ENCODE peak calls at places on chromosome 4, in five cellular contexts. One of them, this sample, is unnamed.

GRCh38 chr4:17447675-17448298 is 64.1 kb downstream of the QDPR start:
- DNase-seq in ovary: no peak
- DNase-seq in GM12878: peak; percentile 37
- DNase-seq in left lung: no peak
- DNase-seq in brain microvascular endothelial cell: peak; percentile 82
- DNase-seq in this sample: no peak

GRCh38 chr4:72111863-72112262 is 80.1 kb downstream of the NPFFR2 start:
- DNase-seq in ovary: no peak
- DNase-seq in GM12878: no peak
- DNase-seq in left lung: no peak
- DNase-seq in brain microvascular endothelial cell: no peak
- DNase-seq in this sample: no peak

GRCh38 chr4:65018313-65018712 is 609.1 kb upstream of the TECRL start:
- DNase-seq in ovary: no peak
- DNase-seq in GM12878: no peak
- DNase-seq in left lung: no peak
- DNase-seq in brain microvascular endothelial cell: no peak
- DNase-seq in this sample: no peak

GRCh38 chr4:76955187-76955586 is 5.6 kb downstream of the SEPTIN11 start:
- DNase-seq in ovary: no peak
- DNase-seq in GM12878: no peak
- DNase-seq in left lung: no peak
- DNase-seq in brain microvascular endothelial cell: no peak
- DNase-seq in this sample: no peak

GRCh38 chr4:8021796-8022195 is 82.1 kb upstream of the AFAP1 start:
- DNase-seq in ovary: no peak
- DNase-seq in GM12878: no peak
- DNase-seq in left lung: no peak
- DNase-seq in brain microvascular endothelial cell: no peak
- DNase-seq in this sample: no peak

GRCh38 chr4:14726441-14727405 is 275.6 kb upstream of the CPEB2 start:
- DNase-seq in ovary: no peak
- DNase-seq in GM12878: no peak
- DNase-seq in left lung: no peak
- DNase-seq in brain microvascular endothelial cell: peak; percentile 75
- DNase-seq in this sample: no peak

GRCh38 chr4:73828945-73829344 is 7.5 kb upstream of the CXCL6 start:
- DNase-seq in ovary: no peak
- DNase-seq in GM12878: no peak
- DNase-seq in left lung: no peak
- DNase-seq in brain microvascular endothelial cell: peak; percentile 59
- DNase-seq in this sample: no peak

GRCh38 chr4:57074753-57075152 is 35.4 kb downstream of the IGFBP7 start:
- DNase-seq in ovary: no peak
- DNase-seq in GM12878: no peak
- DNase-seq in left lung: no peak
- DNase-seq in brain microvascular endothelial cell: no peak
- DNase-seq in this sample: no peak

GRCh38 chr4:143353797-143354196 is 17.1 kb downstream of the GAB1 start:
- DNase-seq in ovary: no peak
- DNase-seq in GM12878: no peak
- DNase-seq in left lung: no peak
- DNase-seq in brain microvascular endothelial cell: no peak
- DNase-seq in this sample: no peak

GRCh38 chr4:94621491-94622080 is 136.2 kb upstream of the BMPR1B start:
- DNase-seq in ovary: no peak
- DNase-seq in GM12878: no peak
- DNase-seq in left lung: no peak
- DNase-seq in brain microvascular endothelial cell: peak; percentile 23
- DNase-seq in this sample: peak; percentile 9

GRCh38 chr4:17468638-17469221 is 43.2 kb downstream of the QDPR start:
- DNase-seq in ovary: peak; percentile 27
- DNase-seq in GM12878: no peak
- DNase-seq in left lung: no peak
- DNase-seq in brain microvascular endothelial cell: peak; percentile 20
- DNase-seq in this sample: no peak

GRCh38 chr4:133151301-133151680 is 2.2 kb downstream of the PCDH10 start:
- DNase-seq in ovary: no peak
- DNase-seq in GM12878: no peak
- DNase-seq in left lung: no peak
- DNase-seq in brain microvascular endothelial cell: no peak
- DNase-seq in this sample: no peak

GRCh38 chr4:16043820-16044554 is 39.8 kb downstream of the PROM1 start:
- DNase-seq in ovary: no peak
- DNase-seq in GM12878: no peak
- DNase-seq in left lung: no peak
- DNase-seq in brain microvascular endothelial cell: no peak
- DNase-seq in this sample: no peak

GRCh38 chr4:59570850-59571476 is 1629.2 kb upstream of the ADGRL3 start:
- DNase-seq in ovary: no peak
- DNase-seq in GM12878: peak; percentile 40
- DNase-seq in left lung: no peak
- DNase-seq in brain microvascular endothelial cell: no peak
- DNase-seq in this sample: no peak

GRCh38 chr4:179128299-179128698 is 1686.1 kb upstream of the AGA start:
- DNase-seq in ovary: no peak
- DNase-seq in GM12878: peak; percentile 30
- DNase-seq in left lung: no peak
- DNase-seq in brain microvascular endothelial cell: no peak
- DNase-seq in this sample: peak; percentile 6

GRCh38 chr4:78058591-78059523 is 1.7 kb downstream of the FRAS1 start:
- DNase-seq in ovary: no peak
- DNase-seq in GM12878: no peak
- DNase-seq in left lung: peak; percentile 55
- DNase-seq in brain microvascular endothelial cell: peak; percentile 9
- DNase-seq in this sample: peak; percentile 14

GRCh38 chr4:139814285-139815015 is 148.8 kb downstream of the MGST2 start:
- DNase-seq in ovary: peak; percentile 44
- DNase-seq in GM12878: no peak
- DNase-seq in left lung: no peak
- DNase-seq in brain microvascular endothelial cell: no peak
- DNase-seq in this sample: no peak

GRCh38 chr4:143294310-143294709 is 42.4 kb upstream of the GAB1 start:
- DNase-seq in ovary: peak; percentile 91
- DNase-seq in GM12878: no peak
- DNase-seq in left lung: peak; percentile 57
- DNase-seq in brain microvascular endothelial cell: no peak
- DNase-seq in this sample: no peak

GRCh38 chr4:7236847-7237246 is 44.5 kb downstream of the SORCS2 start:
- DNase-seq in ovary: peak; percentile 47
- DNase-seq in GM12878: no peak
- DNase-seq in left lung: no peak
- DNase-seq in brain microvascular endothelial cell: no peak
- DNase-seq in this sample: no peak

GRCh38 chr4:76784237-76784636 is 113.7 kb downstream of the SOWAHB start:
- DNase-seq in ovary: no peak
- DNase-seq in GM12878: no peak
- DNase-seq in left lung: no peak
- DNase-seq in brain microvascular endothelial cell: peak; percentile 40
- DNase-seq in this sample: no peak

GRCh38 chr4:76105652-76106051 is 31.1 kb downstream of the ART3 start:
- DNase-seq in ovary: no peak
- DNase-seq in GM12878: no peak
- DNase-seq in left lung: no peak
- DNase-seq in brain microvascular endothelial cell: no peak
- DNase-seq in this sample: no peak

GRCh38 chr4:137968956-137969709 is 273.0 kb downstream of the SLC7A11 start:
- DNase-seq in ovary: no peak
- DNase-seq in GM12878: no peak
- DNase-seq in left lung: no peak
- DNase-seq in brain microvascular endothelial cell: no peak
- DNase-seq in this sample: no peak

GRCh38 chr4:40865696-40866095 is 115.9 kb downstream of the NSUN7 start:
- DNase-seq in ovary: no peak
- DNase-seq in GM12878: no peak
- DNase-seq in left lung: no peak
- DNase-seq in brain microvascular endothelial cell: no peak
- DNase-seq in this sample: no peak

GRCh38 chr4:111641813-111642579 is 503.3 kb upstream of the FAM241A start:
- DNase-seq in ovary: no peak
- DNase-seq in GM12878: peak; percentile 13
- DNase-seq in left lung: peak; percentile 44
- DNase-seq in brain microvascular endothelial cell: peak; percentile 83
- DNase-seq in this sample: peak; percentile 26

GRCh38 chr4:169956441-169956840 is 69.8 kb downstream of the MFAP3L start:
- DNase-seq in ovary: no peak
- DNase-seq in GM12878: no peak
- DNase-seq in left lung: no peak
- DNase-seq in brain microvascular endothelial cell: no peak
- DNase-seq in this sample: no peak

GRCh38 chr4:15262396-15262795 is 165.4 kb upstream of the C1QTNF7 start:
- DNase-seq in ovary: no peak
- DNase-seq in GM12878: no peak
- DNase-seq in left lung: no peak
- DNase-seq in brain microvascular endothelial cell: peak; percentile 38
- DNase-seq in this sample: no peak

GRCh38 chr4:178471385-178471784 is 1029.1 kb upstream of the AGA start:
- DNase-seq in ovary: no peak
- DNase-seq in GM12878: no peak
- DNase-seq in left lung: no peak
- DNase-seq in brain microvascular endothelial cell: no peak
- DNase-seq in this sample: no peak

GRCh38 chr4:10007436-10007740 is 13.9 kb downstream of the SLC2A9 start:
- DNase-seq in ovary: no peak
- DNase-seq in GM12878: no peak
- DNase-seq in left lung: no peak
- DNase-seq in brain microvascular endothelial cell: no peak
- DNase-seq in this sample: no peak

GRCh38 chr4:10007772-10008171 is 13.5 kb downstream of the SLC2A9 start:
- DNase-seq in ovary: no peak
- DNase-seq in GM12878: peak; percentile 53
- DNase-seq in left lung: no peak
- DNase-seq in brain microvascular endothelial cell: no peak
- DNase-seq in this sample: peak; percentile 62

GRCh38 chr4:10006604-10007435 is 14.5 kb downstream of the SLC2A9 start:
- DNase-seq in ovary: no peak
- DNase-seq in GM12878: peak; percentile 79
- DNase-seq in left lung: peak; percentile 57
- DNase-seq in brain microvascular endothelial cell: no peak
- DNase-seq in this sample: peak; percentile 43

GRCh38 chr4:10005632-10006031 is 15.7 kb downstream of the SLC2A9 start:
- DNase-seq in ovary: no peak
- DNase-seq in GM12878: no peak
- DNase-seq in left lung: no peak
- DNase-seq in brain microvascular endothelial cell: no peak
- DNase-seq in this sample: no peak

GRCh38 chr4:10006236-10006603 is 15.1 kb downstream of the SLC2A9 start:
- DNase-seq in ovary: no peak
- DNase-seq in GM12878: peak; percentile 82
- DNase-seq in left lung: peak; percentile 57
- DNase-seq in brain microvascular endothelial cell: no peak
- DNase-seq in this sample: no peak
- H3K4me3 ChIP-seq in ovary: no peak overlapping the region
- H3K4me3 ChIP-seq in GM12878: no peak overlapping the region
- H3K4me3 ChIP-seq in left lung: no peak overlapping the region
- H3K4me3 ChIP-seq in brain microvascular endothelial cell: no peak overlapping the region
- H3K4me3 ChIP-seq in this sample: peak overlapping the region; percentile 54

DNA sequence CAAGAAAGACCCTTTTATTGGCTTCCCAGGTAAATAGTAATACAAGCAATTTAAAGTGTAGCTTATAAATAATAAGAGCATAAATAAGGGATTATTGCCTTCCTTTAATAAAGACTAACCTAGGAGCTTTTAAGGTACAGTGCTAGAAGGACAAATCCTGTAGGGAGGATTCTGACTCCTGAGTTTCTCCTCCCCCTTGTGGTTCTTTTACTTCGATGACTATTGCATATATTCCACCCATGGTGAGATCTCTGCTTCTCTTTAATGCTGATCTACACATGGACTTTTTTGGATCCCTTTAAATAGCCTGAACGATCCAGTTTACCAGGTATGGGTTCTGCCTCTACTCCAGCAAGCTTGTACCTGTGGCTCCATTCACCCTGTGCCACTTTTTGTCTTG is 2.5 kb downstream of the GALNT7 start:
- DNase-seq in ovary: no peak
- DNase-seq in GM12878: no peak
- DNase-seq in left lung: no peak
- DNase-seq in brain microvascular endothelial cell: no peak
- DNase-seq in this sample: no peak
- TF ChIP-seq CTCF in ovary: no peak
- TF ChIP-seq CTCF in GM12878: peak; percentile 10
- TF ChIP-seq CTCF in left lung: no peak
- TF ChIP-seq CTCF in brain microvascular endothelial cell: peak; percentile 49
- TF ChIP-seq CTCF in this sample: peak; percentile 21

DNA sequence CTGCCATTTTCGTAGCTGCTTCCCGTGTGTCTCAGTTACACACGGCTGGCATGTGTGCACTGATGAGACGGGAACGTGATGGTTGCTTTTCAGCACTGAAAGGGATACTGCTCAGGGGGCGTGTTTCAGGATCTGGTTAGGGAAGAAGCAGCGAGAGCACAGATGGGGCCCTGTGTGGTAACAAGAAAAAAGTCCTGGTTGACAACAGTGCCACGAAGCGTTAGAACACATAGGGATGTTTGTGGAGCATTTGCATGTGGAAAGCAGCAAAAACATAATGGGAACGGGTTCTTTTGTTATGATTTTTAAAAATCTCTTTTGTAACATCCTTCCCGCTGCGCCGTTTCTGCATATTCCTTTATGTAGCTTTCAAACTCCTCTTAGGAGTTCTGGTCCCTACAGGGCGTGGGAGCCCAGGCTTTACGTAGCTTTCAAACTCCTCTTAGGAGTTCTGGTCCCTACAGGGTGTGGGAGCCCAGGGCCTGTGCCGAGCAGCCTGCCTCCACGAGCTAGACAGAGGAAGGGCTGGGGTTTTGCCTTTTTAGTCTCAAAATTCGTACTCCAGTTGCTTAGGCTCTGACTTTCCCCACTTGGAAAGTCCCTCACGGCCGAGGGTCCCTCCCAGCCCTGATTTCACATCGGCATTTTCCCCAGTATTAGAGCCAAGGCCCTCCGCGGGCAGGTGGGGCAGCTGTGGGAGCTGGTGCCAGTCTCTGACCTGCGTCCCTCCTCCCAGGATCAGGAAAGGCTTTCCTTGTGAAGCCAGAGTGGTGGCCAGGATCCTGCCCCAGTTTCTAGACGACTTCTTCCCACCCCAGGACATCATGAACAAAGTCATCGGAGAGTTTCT is 11.0 kb upstream of the MSANTD1 start:
- DNase-seq in ovary: no peak
- DNase-seq in GM12878: no peak
- DNase-seq in left lung: no peak
- DNase-seq in brain microvascular endothelial cell: no peak
- DNase-seq in this sample: no peak
- H3K36me3 ChIP-seq in ovary: no peaks in the 10 kb centered on the region
- H3K36me3 ChIP-seq in GM12878: peaks cover 46% of the 10 kb centered on the region
- H3K36me3 ChIP-seq in left lung: peaks cover 98% of the 10 kb centered on the region
- H3K36me3 ChIP-seq in brain microvascular endothelial cell: peaks cover 45% of the 10 kb centered on the region
- H3K36me3 ChIP-seq in this sample: peaks cover 63% of the 10 kb centered on the region

DNA sequence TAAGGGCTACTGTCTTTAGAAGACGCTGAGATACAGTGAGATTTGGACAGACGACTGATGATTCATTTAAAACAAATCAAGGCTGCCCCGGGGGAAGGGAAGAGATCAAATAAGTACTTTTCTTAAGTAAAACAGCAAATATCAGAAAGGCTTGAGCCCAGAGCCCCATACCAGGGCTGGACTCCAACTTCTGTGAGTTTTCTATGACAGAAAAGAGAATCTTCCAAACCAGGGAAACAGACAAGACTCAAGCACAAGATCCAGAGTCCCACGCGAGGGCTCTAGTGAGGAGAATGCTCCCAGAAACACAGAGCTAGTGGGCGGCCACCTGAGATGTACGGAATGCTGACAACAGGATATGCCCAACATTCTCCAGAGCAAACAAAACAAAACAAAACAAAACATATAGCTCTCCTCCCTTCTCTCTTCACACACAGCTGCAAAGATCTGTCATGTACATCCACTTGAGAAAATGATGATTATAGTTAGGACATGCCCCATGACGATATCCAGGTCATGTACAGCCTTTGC is 13.1 kb downstream of the ACSL1 start:
- DNase-seq in ovary: no peak
- DNase-seq in GM12878: no peak
- DNase-seq in left lung: no peak
- DNase-seq in brain microvascular endothelial cell: peak; percentile 50
- DNase-seq in this sample: no peak
- H3K4me3 ChIP-seq in ovary: no peak overlapping the region
- H3K4me3 ChIP-seq in GM12878: no peak overlapping the region
- H3K4me3 ChIP-seq in left lung: peak overlapping the region; percentile 33
- H3K4me3 ChIP-seq in brain microvascular endothelial cell: no peak overlapping the region
- H3K4me3 ChIP-seq in this sample: no peak overlapping the region